ENCODE peak calls at places on chromosomes 2 and 18, in seven cellular contexts. One of them, this sample, is unnamed.

GRCh38 chr2:53633441-53633840 is 134.2 kb upstream of the CHAC2 start:
- DNase-seq in colonic mucosa: no peak
- DNase-seq in AG09319: peak
- DNase-seq in HFFc6: peak
- DNase-seq in tibial nerve: no peak
- DNase-seq in choroid plexus epithelial cell: peak
- DNase-seq in foreskin fibroblast: peak
- DNase-seq in this sample: no peak

GRCh38 chr2:38722271-38723115 is 28.7 kb downstream of the SRSF7 start:
- DNase-seq in choroid plexus epithelial cell: peak
- DNase-seq in tibial nerve: no peak
- DNase-seq in colonic mucosa: no peak
- DNase-seq in foreskin fibroblast: no peak
- DNase-seq in HFFc6: no peak
- DNase-seq in AG09319: no peak
- DNase-seq in this sample: no peak

GRCh38 chr18:41940506-41941215 is 14.4 kb upstream of the PIK3C3 start:
- DNase-seq in foreskin fibroblast: peak
- DNase-seq in AG09319: peak
- DNase-seq in tibial nerve: no peak
- DNase-seq in HFFc6: peak
- DNase-seq in choroid plexus epithelial cell: peak
- DNase-seq in colonic mucosa: no peak
- DNase-seq in this sample: no peak

GRCh38 chr2:43941359-43941758 is 54.4 kb downstream of the LRPPRC start:
- DNase-seq in foreskin fibroblast: no peak
- DNase-seq in choroid plexus epithelial cell: no peak
- DNase-seq in AG09319: no peak
- DNase-seq in HFFc6: no peak
- DNase-seq in tibial nerve: no peak
- DNase-seq in colonic mucosa: no peak
- DNase-seq in this sample: no peak

GRCh38 chr2:206585335-206585734 is 57.0 kb upstream of the FAM237A start:
- DNase-seq in tibial nerve: no peak
- DNase-seq in AG09319: no peak
- DNase-seq in colonic mucosa: no peak
- DNase-seq in HFFc6: no peak
- DNase-seq in choroid plexus epithelial cell: peak
- DNase-seq in foreskin fibroblast: no peak
- DNase-seq in this sample: no peak

GRCh38 chr2:160269803-160270570 is 69.9 kb upstream of the ITGB6 start:
- DNase-seq in foreskin fibroblast: peak
- DNase-seq in tibial nerve: peak
- DNase-seq in AG09319: peak
- DNase-seq in choroid plexus epithelial cell: peak
- DNase-seq in HFFc6: peak
- DNase-seq in colonic mucosa: peak
- DNase-seq in this sample: peak

GRCh38 chr2:38825956-38826355 is 47.9 kb downstream of the GEMIN6 start:
- DNase-seq in tibial nerve: no peak
- DNase-seq in colonic mucosa: no peak
- DNase-seq in HFFc6: no peak
- DNase-seq in AG09319: no peak
- DNase-seq in choroid plexus epithelial cell: no peak
- DNase-seq in foreskin fibroblast: no peak
- DNase-seq in this sample: no peak

GRCh38 chr18:48999569-48999968 is 48.8 kb upstream of the SMAD7 start:
- DNase-seq in HFFc6: no peak
- DNase-seq in AG09319: no peak
- DNase-seq in foreskin fibroblast: no peak
- DNase-seq in choroid plexus epithelial cell: no peak
- DNase-seq in tibial nerve: no peak
- DNase-seq in colonic mucosa: no peak
- DNase-seq in this sample: no peak

GRCh38 chr18:58638446-58638845 is 9.6 kb upstream of the ALPK2 start:
- DNase-seq in AG09319: no peak
- DNase-seq in choroid plexus epithelial cell: no peak
- DNase-seq in HFFc6: no peak
- DNase-seq in colonic mucosa: no peak
- DNase-seq in foreskin fibroblast: no peak
- DNase-seq in tibial nerve: no peak
- DNase-seq in this sample: no peak

GRCh38 chr2:217289909-217290283 is 430.0 kb upstream of the TNP1 start:
- DNase-seq in AG09319: no peak
- DNase-seq in colonic mucosa: no peak
- DNase-seq in foreskin fibroblast: peak
- DNase-seq in HFFc6: peak
- DNase-seq in tibial nerve: no peak
- DNase-seq in choroid plexus epithelial cell: no peak
- DNase-seq in this sample: no peak

GRCh38 chr2:150309681-150310080 is 177.8 kb downstream of the RND3 start:
- DNase-seq in HFFc6: no peak
- DNase-seq in tibial nerve: no peak
- DNase-seq in AG09319: no peak
- DNase-seq in colonic mucosa: peak
- DNase-seq in choroid plexus epithelial cell: peak
- DNase-seq in foreskin fibroblast: no peak
- DNase-seq in this sample: no peak

GRCh38 chr2:69087912-69088240 is 74.9 kb downstream of the ANTXR1 start:
- DNase-seq in foreskin fibroblast: peak
- DNase-seq in tibial nerve: no peak
- DNase-seq in choroid plexus epithelial cell: no peak
- DNase-seq in HFFc6: no peak
- DNase-seq in colonic mucosa: no peak
- DNase-seq in AG09319: no peak
- DNase-seq in this sample: no peak

GRCh38 chr18:21489119-21489750 is 111.3 kb downstream of the ESCO1 start:
- DNase-seq in foreskin fibroblast: peak
- DNase-seq in tibial nerve: no peak
- DNase-seq in AG09319: no peak
- DNase-seq in HFFc6: peak
- DNase-seq in choroid plexus epithelial cell: peak
- DNase-seq in colonic mucosa: peak
- DNase-seq in this sample: no peak

GRCh38 chr2:56177420-56178220 is 6.2 kb upstream of the CCDC85A start:
- DNase-seq in tibial nerve: no peak
- DNase-seq in AG09319: no peak
- DNase-seq in colonic mucosa: no peak
- DNase-seq in foreskin fibroblast: no peak
- DNase-seq in HFFc6: no peak
- DNase-seq in choroid plexus epithelial cell: no peak
- DNase-seq in this sample: no peak

GRCh38 chr18:12052866-12053265 is 40.8 kb upstream of the ANKRD62 start:
- DNase-seq in tibial nerve: no peak
- DNase-seq in colonic mucosa: no peak
- DNase-seq in foreskin fibroblast: no peak
- DNase-seq in choroid plexus epithelial cell: no peak
- DNase-seq in HFFc6: no peak
- DNase-seq in AG09319: no peak
- DNase-seq in this sample: no peak

GRCh38 chr18:24797987-24798386 is 337.6 kb downstream of the HRH4 start:
- DNase-seq in foreskin fibroblast: no peak
- DNase-seq in HFFc6: no peak
- DNase-seq in tibial nerve: no peak
- DNase-seq in colonic mucosa: no peak
- DNase-seq in AG09319: no peak
- DNase-seq in choroid plexus epithelial cell: no peak
- DNase-seq in this sample: no peak

GRCh38 chr2:26241928-26242436 is 2.5 kb downstream of the HADHA start:
- DNase-seq in foreskin fibroblast: no peak
- DNase-seq in AG09319: no peak
- DNase-seq in choroid plexus epithelial cell: no peak
- DNase-seq in tibial nerve: no peak
- DNase-seq in colonic mucosa: no peak
- DNase-seq in HFFc6: no peak
- DNase-seq in this sample: no peak

GRCh38 chr2:218438601-218439000 is 19.7 kb downstream of the VIL1 start:
- DNase-seq in HFFc6: no peak
- DNase-seq in foreskin fibroblast: no peak
- DNase-seq in colonic mucosa: no peak
- DNase-seq in AG09319: no peak
- DNase-seq in choroid plexus epithelial cell: peak
- DNase-seq in tibial nerve: no peak
- DNase-seq in this sample: no peak

GRCh38 chr2:12325806-12326205 is 390.9 kb upstream of the TRIB2 start:
- DNase-seq in foreskin fibroblast: peak
- DNase-seq in tibial nerve: no peak
- DNase-seq in HFFc6: peak
- DNase-seq in AG09319: no peak
- DNase-seq in choroid plexus epithelial cell: peak
- DNase-seq in colonic mucosa: no peak
- DNase-seq in this sample: no peak

GRCh38 chr2:174959787-174960186 is 45.4 kb downstream of the CHN1 start:
- DNase-seq in foreskin fibroblast: no peak
- DNase-seq in HFFc6: no peak
- DNase-seq in tibial nerve: no peak
- DNase-seq in AG09319: no peak
- DNase-seq in colonic mucosa: no peak
- DNase-seq in choroid plexus epithelial cell: no peak
- DNase-seq in this sample: no peak

GRCh38 chr18:35807942-35808341 is 164.5 kb upstream of the RMP24 start:
- DNase-seq in AG09319: no peak
- DNase-seq in tibial nerve: no peak
- DNase-seq in HFFc6: no peak
- DNase-seq in colonic mucosa: no peak
- DNase-seq in choroid plexus epithelial cell: no peak
- DNase-seq in foreskin fibroblast: no peak
- DNase-seq in this sample: no peak

GRCh38 chr2:19673213-19673791 is 228.5 kb downstream of the TTC32 start:
- DNase-seq in colonic mucosa: no peak
- DNase-seq in tibial nerve: no peak
- DNase-seq in AG09319: no peak
- DNase-seq in choroid plexus epithelial cell: peak
- DNase-seq in HFFc6: peak
- DNase-seq in foreskin fibroblast: no peak
- DNase-seq in this sample: no peak

GRCh38 chr2:199440118-199440517 is 17.6 kb downstream of the SATB2 start:
- DNase-seq in tibial nerve: no peak
- DNase-seq in foreskin fibroblast: no peak
- DNase-seq in colonic mucosa: no peak
- DNase-seq in HFFc6: no peak
- DNase-seq in AG09319: no peak
- DNase-seq in choroid plexus epithelial cell: no peak
- DNase-seq in this sample: no peak

GRCh38 chr2:191947235-191947634 is 100.3 kb upstream of the CAVIN2 start:
- DNase-seq in AG09319: no peak
- DNase-seq in foreskin fibroblast: no peak
- DNase-seq in HFFc6: no peak
- DNase-seq in tibial nerve: no peak
- DNase-seq in choroid plexus epithelial cell: no peak
- DNase-seq in colonic mucosa: no peak
- DNase-seq in this sample: no peak
- TF ChIP-seq CTCF in AG09319: no peak
- TF ChIP-seq CTCF in foreskin fibroblast: no peak
- TF ChIP-seq CTCF in HFFc6: no peak
- TF ChIP-seq CTCF in tibial nerve: no peak
- TF ChIP-seq CTCF in choroid plexus epithelial cell: no peak
- TF ChIP-seq CTCF in colonic mucosa: no peak
- TF ChIP-seq CTCF in this sample: no peak

GRCh38 chr18:53864758-53865157 is 359.7 kb downstream of the MBD2 start:
- DNase-seq in choroid plexus epithelial cell: peak
- DNase-seq in tibial nerve: no peak
- DNase-seq in colonic mucosa: no peak
- DNase-seq in foreskin fibroblast: no peak
- DNase-seq in HFFc6: no peak
- DNase-seq in AG09319: no peak
- DNase-seq in this sample: no peak
- TF ChIP-seq CTCF in choroid plexus epithelial cell: peak
- TF ChIP-seq CTCF in tibial nerve: no peak
- TF ChIP-seq CTCF in colonic mucosa: no peak
- TF ChIP-seq CTCF in foreskin fibroblast: no peak
- TF ChIP-seq CTCF in HFFc6: no peak
- TF ChIP-seq CTCF in AG09319: peak
- TF ChIP-seq CTCF in this sample: no peak

GRCh38 chr2:10707831-10708230 is 13.6 kb upstream of the ATP6V1C2 start:
- DNase-seq in choroid plexus epithelial cell: no peak
- DNase-seq in tibial nerve: no peak
- DNase-seq in colonic mucosa: no peak
- DNase-seq in HFFc6: no peak
- DNase-seq in foreskin fibroblast: no peak
- DNase-seq in AG09319: no peak
- DNase-seq in this sample: no peak

GRCh38 chr2:10712186-10712809 is 9.1 kb upstream of the ATP6V1C2 start:
- DNase-seq in foreskin fibroblast: no peak
- DNase-seq in tibial nerve: no peak
- DNase-seq in choroid plexus epithelial cell: no peak
- DNase-seq in HFFc6: no peak
- DNase-seq in colonic mucosa: no peak
- DNase-seq in AG09319: no peak
- DNase-seq in this sample: no peak

GRCh38 chr2:10706033-10706432 is 15.4 kb upstream of the ATP6V1C2 start:
- DNase-seq in HFFc6: no peak
- DNase-seq in tibial nerve: no peak
- DNase-seq in foreskin fibroblast: no peak
- DNase-seq in colonic mucosa: no peak
- DNase-seq in choroid plexus epithelial cell: no peak
- DNase-seq in AG09319: no peak
- DNase-seq in this sample: no peak

GRCh38 chr2:10704034-10704594 is 14.3 kb upstream of the NOL10 start:
- DNase-seq in HFFc6: no peak
- DNase-seq in tibial nerve: no peak
- DNase-seq in choroid plexus epithelial cell: no peak
- DNase-seq in colonic mucosa: no peak
- DNase-seq in AG09319: no peak
- DNase-seq in foreskin fibroblast: no peak
- DNase-seq in this sample: no peak

GRCh38 chr2:10709290-10709939 is 12.0 kb upstream of the ATP6V1C2 start:
- DNase-seq in HFFc6: peak
- DNase-seq in AG09319: no peak
- DNase-seq in choroid plexus epithelial cell: peak
- DNase-seq in colonic mucosa: peak
- DNase-seq in tibial nerve: no peak
- DNase-seq in foreskin fibroblast: no peak
- DNase-seq in this sample: no peak
- TF ChIP-seq CTCF in HFFc6: peak
- TF ChIP-seq CTCF in AG09319: peak
- TF ChIP-seq CTCF in choroid plexus epithelial cell: peak
- TF ChIP-seq CTCF in colonic mucosa: peak
- TF ChIP-seq CTCF in tibial nerve: no peak
- TF ChIP-seq CTCF in foreskin fibroblast: peak
- TF ChIP-seq CTCF in this sample: peak

DNA sequence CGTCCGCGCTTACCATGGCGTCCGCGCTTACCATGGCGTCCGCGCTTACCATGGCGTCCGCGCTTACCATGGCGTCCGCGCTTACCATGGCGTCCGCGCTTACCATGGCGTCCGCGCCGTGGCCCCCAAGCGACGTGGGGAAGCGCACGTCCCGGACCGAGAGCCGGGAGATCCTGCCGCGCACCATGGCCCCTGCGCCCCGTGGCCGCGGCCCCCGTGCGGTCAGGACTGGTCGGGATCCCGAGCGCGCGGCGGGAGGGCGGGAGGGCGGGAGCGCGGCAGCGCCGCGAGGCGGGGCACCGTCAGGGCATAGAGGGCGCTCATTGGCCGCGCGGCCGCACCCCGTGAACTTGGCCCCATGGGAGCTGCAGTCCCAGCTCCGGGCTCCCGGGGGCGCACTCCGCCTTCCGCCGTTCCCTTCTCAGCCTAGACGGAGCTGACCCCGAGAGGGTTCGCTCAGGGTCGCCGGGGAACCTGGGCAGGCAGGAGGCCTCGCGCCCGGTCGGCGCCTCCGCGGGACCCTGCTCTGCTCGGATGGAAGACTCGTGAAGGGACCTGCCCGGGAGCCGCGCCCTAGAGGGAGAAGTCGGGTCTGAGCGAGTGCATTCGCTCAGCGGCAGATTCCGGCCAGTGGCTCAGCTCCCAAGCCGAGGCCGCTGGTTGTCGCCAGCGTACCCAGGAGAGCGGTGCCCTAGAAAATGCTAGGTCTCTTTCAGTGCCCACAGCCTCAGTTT is at the start of gene ENOSF1:
- DNase-seq in AG09319: peak
- DNase-seq in colonic mucosa: peak
- DNase-seq in HFFc6: peak
- DNase-seq in tibial nerve: peak
- DNase-seq in choroid plexus epithelial cell: peak
- DNase-seq in foreskin fibroblast: peak
- DNase-seq in this sample: peak
- TF ChIP-seq CTCF in AG09319: peak
- TF ChIP-seq CTCF in colonic mucosa: peak
- TF ChIP-seq CTCF in HFFc6: peak
- TF ChIP-seq CTCF in tibial nerve: peak
- TF ChIP-seq CTCF in choroid plexus epithelial cell: peak
- TF ChIP-seq CTCF in foreskin fibroblast: peak
- TF ChIP-seq CTCF in this sample: peak

This sample was measured in osteocyte.